ENCODE peak calls at places on chromosome 19, in nine cellular contexts. J is sciatic nerve; Y is cardiac muscle cell; C is activated naive CD4-positive, alpha-beta T cell treated with Interleukin-2 at 50 U/mL for 16 hours; B is CD4-positive, CD25-positive, alpha-beta regulatory T cell; L is GM23248; F is GM04504; I is HEK293T; R is activated CD4-positive, CD25-positive, alpha-beta regulatory T cell treated with anti-CD3 and anti-CD28 coated beads, Interleukin-2, amount 50 U/mL, for 72 hours. E is an unnamed sample.

GRCh38 chr19:35399231-35399630 is 28.4 kb downstream of the GPR42 start:
- DNase-seq in F (no peak), B (no peak), R (no peak), Y (no peak), I (no peak), J (no peak), C (no peak), L (no peak), E (no peak)

GRCh38 chr19:46133777-46134231 is 9.3 kb upstream of the IGFL3 start:
- DNase-seq in J (no peak), L (no peak), R (no peak), B (no peak), I (no peak), Y (no peak), C (no peak), F (no peak), E (no peak)

GRCh38 chr19:56120002-56120370 is 1.1 kb downstream of the ZNF787 start:
- DNase-seq in B (no peak), L (no peak), J (no peak), I (no peak), R (peak), Y (no peak), F (no peak), C (no peak), E (no peak)

GRCh38 chr19:23512151-23512925 is 117.1 kb upstream of the ZNF91 start:
- DNase-seq in J (no peak), R (no peak), L (no peak), F (no peak), C (no peak), I (no peak), B (no peak), Y (no peak), E (no peak)

GRCh38 chr19:50933640-50934039 is 19.2 kb downstream of the KLK5 start:
- DNase-seq in L (peak), B (no peak), I (no peak), R (no peak), Y (peak), F (no peak), C (no peak), J (no peak), E (no peak)

GRCh38 chr19:42965204-42965603 is 28.2 kb upstream of the PSG7 start:
- DNase-seq in F (peak), L (peak), B (no peak), R (no peak), Y (no peak), J (no peak), I (no peak), C (no peak), E (no peak)

GRCh38 chr19:38816131-38816750 is 3.5 kb upstream of the LGALS4 start:
- DNase-seq in B (no peak), F (no peak), L (no peak), R (no peak), C (no peak), Y (no peak), J (no peak), I (peak), E (peak)

GRCh38 chr19:19113040-19113541 is 25.2 kb downstream of the TMEM161A start:
- DNase-seq in C (no peak), L (peak), I (no peak), J (no peak), B (no peak), Y (peak), F (no peak), R (no peak), E (no peak)

GRCh38 chr19:961866-962620 is 22.1 kb upstream of the WDR18 start:
- DNase-seq in C (no peak), F (no peak), I (no peak), Y (no peak), L (peak), J (no peak), B (peak), R (no peak), E (no peak)

E was measured in right lobe of liver.